ENCODE peak calls at places on chromosomes 16 and 17, in four cellular contexts. K, E, N and Z are unnamed samples.

GRCh38 chr17:68089881-68090280 is 54.3 kb downstream of the KPNA2 start:
- DNase-seq in K (no peak), N (no peak), E (no peak), Z (no peak)

GRCh38 chr16:23146877-23147601 is 2.2 kb downstream of the USP31 start:
- DNase-seq in E (no peak), K (no peak), N (no peak), Z (no peak)

GRCh38 chr16:24728891-24729242 is 584 bp upstream of the TNRC6A start:
- DNase-seq in K (no peak), E (no peak), N (no peak), Z (no peak)

GRCh38 chr16:67481561-67482259 is 753 bp upstream of the ATP6V0D1 start:
- DNase-seq in N (no peak), K (no peak), E (peak; percentile 71), Z (peak; percentile 86)

GRCh38 chr17:3003401-3004149 is 59.8 kb downstream of the OR1D5 start:
- DNase-seq in K (no peak), E (peak; percentile 64), N (no peak), Z (peak; percentile 79)

GRCh38 chr17:2157081-2157480 is 102.2 kb downstream of the HIC1 start:
- DNase-seq in K (no peak), N (no peak), E (no peak), Z (no peak)

GRCh38 chr17:52546990-52547389 is 388.5 kb upstream of the CA10 start:
- DNase-seq in K (no peak), N (no peak), E (no peak), Z (no peak)

GRCh38 chr16:23959801-23960072 is 124.0 kb downstream of the PRKCB start:
- DNase-seq in E (no peak), N (no peak), K (no peak), Z (no peak)

GRCh38 chr17:13642188-13642587 is 40.5 kb upstream of the HS3ST3A1 start:
- DNase-seq in K (no peak), E (no peak), N (no peak), Z (no peak)

GRCh38 chr17:36545093-36545464 is 360 bp downstream of the GGNBP2 start:
- DNase-seq in N (no peak), K (no peak), E (no peak), Z (no peak)